ENCODE peak calls at places on chromosome 5, in six cellular contexts. V is HepG2, G is neural progenitor cell, U is H1, X is OCI-LY7, H is PC-3. C is an unnamed sample.
A peak's percentile ranks its signal among the peaks of the same experiment; 100 is the strongest.

GRCh38 chr5:135386886-135387628 is 12.0 kb downstream of the MACROH2A1 start:
- DNase-seq in V (peak; percentile 13), G (no peak), U (no peak), X (no peak), H (peak; percentile 87), C (peak; percentile 98)

GRCh38 chr5:171521219-171521633 is 101.8 kb downstream of the FGF18 start:
- DNase-seq in V (no peak), G (peak; percentile 30), U (no peak), X (no peak), H (peak; percentile 95), C (peak; percentile 97)

GRCh38 chr5:146947181-146947941 is 68.8 kb upstream of the PPP2R2B start:
- DNase-seq in V (no peak), G (peak; percentile 39), U (no peak), X (peak; percentile 19), H (peak; percentile 34), C (peak; percentile 27)

GRCh38 chr5:69485471-69485870 is 7.1 kb upstream of the OCLN start:
- DNase-seq in V (no peak), G (no peak), U (no peak), X (no peak), H (no peak), C (no peak)

GRCh38 chr5:130135506-130135905 is 231.2 kb downstream of the CHSY3 start:
- DNase-seq in V (no peak), G (no peak), U (no peak), X (no peak), H (peak; percentile 35), C (peak; percentile 74)

GRCh38 chr5:179296150-179296821 is 49.0 kb downstream of the ADAMTS2 start:
- DNase-seq in V (no peak), G (no peak), U (no peak), X (no peak), H (no peak), C (no peak)

GRCh38 chr5:52824827-52825226 is 37.1 kb downstream of the ITGA1 start:
- DNase-seq in V (no peak), G (no peak), U (no peak), X (no peak), H (no peak), C (no peak)

GRCh38 chr5:71662381-71662780 is 56.7 kb upstream of the CARTPT start:
- DNase-seq in V (no peak), G (no peak), U (no peak), X (no peak), H (no peak), C (no peak)

GRCh38 chr5:37370864-37371726 is at the start of gene NUP155:
- DNase-seq in V (peak; percentile 91), G (peak; percentile 97), U (peak; percentile 96), X (peak; percentile 93), H (peak; percentile 98), C (peak; percentile 98)

GRCh38 chr5:111960466-111961215 is 203.6 kb upstream of the NREP start:
- DNase-seq in V (no peak), G (no peak), U (no peak), X (no peak), H (peak; percentile 44), C (peak; percentile 85)

GRCh38 chr5:171149333-171149732 is 159.7 kb upstream of the TLX3 start:
- DNase-seq in V (no peak), G (no peak), U (no peak), X (no peak), H (no peak), C (no peak)

GRCh38 chr5:171309526-171310333 is 682 bp downstream of the TLX3 start:
- DNase-seq in V (no peak), G (peak; percentile 68), U (no peak), X (no peak), H (no peak), C (no peak)

GRCh38 chr5:140967226-140967893 is 1.1 kb downstream of the PCDHAC2 start:
- DNase-seq in V (no peak), G (no peak), U (no peak), X (no peak), H (no peak), C (no peak)

GRCh38 chr5:180775624-180776023 is 27.0 kb downstream of the MGAT1 start:
- DNase-seq in V (no peak), G (no peak), U (no peak), X (no peak), H (no peak), C (no peak)

GRCh38 chr5:180771839-180772238 is 30.8 kb downstream of the MGAT1 start:
- DNase-seq in V (no peak), G (no peak), U (no peak), X (no peak), H (no peak), C (no peak)

DNA sequence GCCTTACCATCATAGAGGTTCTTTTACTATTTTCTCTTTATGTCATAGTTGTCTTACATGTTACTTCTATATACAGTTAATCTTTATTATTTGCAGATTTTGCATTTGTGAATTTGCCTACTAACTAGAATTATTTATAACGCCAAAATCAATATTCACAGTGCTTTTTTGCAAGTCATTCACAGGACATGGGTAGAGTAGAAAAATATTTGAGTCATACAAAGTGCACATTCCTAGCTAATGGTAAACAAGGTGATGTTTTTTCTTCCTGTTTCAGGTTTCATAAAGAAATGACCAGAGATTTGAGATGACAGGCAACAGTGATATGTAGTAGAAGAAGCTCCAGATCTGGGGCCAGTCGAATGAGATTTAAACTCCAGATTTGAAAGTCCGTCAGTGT is 30.0 kb upstream of the OR2Y1 start:
- DNase-seq in V (peak; percentile 32), G (no peak), U (no peak), X (no peak), H (peak; percentile 70), C (no peak)
- H2AFZ ChIP-seq in V (no peak overlapping the region), G (no peak overlapping the region), U (no peak overlapping the region), X (no peak overlapping the region), H (peak overlapping the region; percentile 50), C (no peak overlapping the region)

GRCh38 chr5:132098621-132099020 is 25.0 kb downstream of the CSF2 start:
- DNase-seq in V (no peak), G (no peak), U (no peak), X (no peak), H (no peak), C (peak; percentile 63)
- H2AFZ ChIP-seq in V (no peak overlapping the region), G (no peak overlapping the region), U (no peak overlapping the region), X (no peak overlapping the region), H (no peak overlapping the region), C (no peak overlapping the region)

DNA sequence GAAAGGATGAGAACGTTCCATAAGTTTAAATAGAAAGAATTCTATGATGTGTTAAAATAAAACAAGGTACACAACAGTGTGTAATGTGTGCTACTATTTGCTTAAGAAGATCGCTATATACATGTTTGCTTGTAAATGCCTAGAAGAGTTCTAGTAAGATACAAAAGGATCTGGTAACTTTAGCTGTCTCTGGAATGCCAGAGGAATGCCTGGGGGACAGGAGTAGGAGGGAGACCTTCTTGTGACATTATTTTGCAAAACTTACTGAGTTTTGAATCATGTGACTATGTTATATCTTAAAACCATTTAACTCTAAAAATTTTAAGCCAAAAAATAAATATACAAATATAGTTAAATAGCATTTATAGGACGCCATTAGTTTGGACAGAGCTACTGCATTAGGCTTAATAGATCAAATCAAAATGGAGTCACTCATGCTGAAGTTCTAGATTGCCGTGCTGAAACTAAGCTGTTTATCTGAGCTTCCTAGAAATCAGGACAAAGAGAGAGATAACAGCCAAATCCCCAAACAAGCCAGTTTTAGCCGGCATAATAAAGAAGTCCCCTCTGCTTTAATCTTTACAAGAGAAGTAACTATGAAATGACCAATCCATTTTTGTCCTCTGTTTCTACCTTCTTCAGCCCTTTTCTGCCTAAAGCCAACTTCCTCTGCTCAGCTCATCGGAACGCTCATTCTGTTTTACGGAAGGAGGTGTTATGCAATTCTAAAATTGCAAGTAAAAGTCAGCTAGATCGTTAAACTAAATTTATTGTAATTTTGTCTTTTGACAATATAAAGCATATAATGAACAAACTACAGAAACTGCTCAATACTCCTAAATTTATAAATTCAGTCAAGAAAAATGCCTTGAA is 44.8 kb downstream of the LIX1 start:
- DNase-seq in V (no peak), G (peak; percentile 38), U (no peak), X (peak; percentile 18), H (no peak), C (no peak)
- H2AFZ ChIP-seq in V (no peak overlapping the region), G (no peak overlapping the region), U (no peak overlapping the region), X (peak overlapping the region; percentile 87), H (no peak overlapping the region), C (no peak overlapping the region)

DNA sequence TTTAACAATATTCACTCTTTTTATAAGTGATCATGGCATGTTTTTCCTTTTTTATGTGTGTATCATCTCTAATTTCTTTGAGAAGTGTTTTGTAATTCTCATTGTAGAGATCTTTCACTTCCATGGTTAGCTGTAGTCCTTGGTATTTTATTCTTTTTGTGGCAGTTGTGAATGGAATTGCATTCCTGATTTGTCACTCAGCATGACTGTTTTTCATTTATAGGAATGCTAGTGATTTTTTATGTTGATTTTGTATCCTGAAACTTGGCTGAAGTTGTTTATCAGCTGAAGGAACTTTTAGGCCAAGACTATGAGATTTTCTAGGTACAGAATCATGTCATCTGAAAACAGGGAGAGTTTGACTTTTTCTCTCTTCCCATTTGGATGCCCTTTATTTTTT is 13.1 kb upstream of the SPINK13 start:
- DNase-seq in V (no peak), G (no peak), U (no peak), X (no peak), H (peak; percentile 67), C (no peak)
- H2AFZ ChIP-seq in V (no peak overlapping the region), G (no peak overlapping the region), U (no peak overlapping the region), X (no peak overlapping the region), H (peak overlapping the region; percentile 18), C (no peak overlapping the region)

GRCh38 chr5:6551287-6551954 is 81.4 kb downstream of the NSUN2 start:
- DNase-seq in V (no peak), G (no peak), U (no peak), X (no peak), H (peak; percentile 54), C (peak; percentile 17)
- H2AFZ ChIP-seq in V (no peak overlapping the region), G (no peak overlapping the region), U (no peak overlapping the region), X (no peak overlapping the region), H (no peak overlapping the region), C (no peak overlapping the region)

DNA sequence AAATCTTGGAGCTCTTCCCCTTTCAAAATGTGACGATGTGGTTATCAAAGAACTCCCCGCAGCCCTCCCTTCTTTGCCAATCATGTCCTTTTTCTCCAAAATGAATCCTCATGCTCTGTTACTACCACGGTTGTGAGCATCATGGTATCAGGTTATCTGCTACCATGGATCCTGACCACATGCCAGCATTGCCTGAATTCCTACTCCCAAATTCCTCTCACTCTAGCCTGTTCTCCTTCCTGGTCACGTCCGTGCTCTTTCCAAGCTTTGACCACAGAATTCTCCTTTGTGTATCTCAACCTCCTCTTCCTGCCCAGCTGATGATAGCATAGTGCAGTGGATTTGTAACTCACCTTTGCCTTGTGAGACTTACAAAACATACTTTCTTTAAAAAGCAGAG is 59.5 kb upstream of the FBXL7 start:
- DNase-seq in V (no peak), G (no peak), U (no peak), X (no peak), H (no peak), C (no peak)
- H2AFZ ChIP-seq in V (no peak overlapping the region), G (peak overlapping the region; percentile 73), U (peak overlapping the region; percentile 96), X (no peak overlapping the region), H (no peak overlapping the region), C (no peak overlapping the region)

DNA sequence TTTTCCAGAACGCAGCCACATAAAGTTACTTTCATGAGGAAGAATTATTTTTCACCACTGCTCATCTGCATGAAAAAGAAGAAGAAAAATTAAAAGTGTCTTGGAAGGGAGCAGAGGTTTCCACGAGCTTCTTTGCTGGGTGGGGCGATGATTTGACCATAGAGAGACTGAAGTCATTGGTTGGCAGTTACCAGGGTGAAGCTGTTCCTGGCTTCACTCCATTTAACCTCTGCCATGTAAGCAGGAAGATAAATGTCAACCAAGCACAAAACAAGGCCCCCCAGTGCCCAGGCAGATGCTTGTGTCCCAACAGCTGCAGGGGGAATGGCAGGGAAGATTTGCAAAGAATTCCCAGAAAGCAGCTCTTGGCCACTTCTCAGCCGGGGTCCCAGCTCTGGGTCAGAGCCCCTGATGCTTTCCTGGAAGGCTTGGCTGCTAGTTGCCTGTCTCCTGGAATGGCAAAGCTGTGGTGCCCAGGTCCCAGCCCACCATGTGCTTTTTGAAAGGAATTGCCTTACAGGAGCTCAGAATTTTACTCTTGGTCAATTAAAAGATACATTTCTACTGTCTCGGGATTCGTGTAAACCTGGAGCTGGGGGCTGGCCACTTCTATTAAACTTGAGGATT is 383.5 kb downstream of the ENC1 start:
- DNase-seq in V (no peak), G (no peak), U (no peak), X (no peak), H (no peak), C (no peak)
- H2AFZ ChIP-seq in V (no peak overlapping the region), G (peak overlapping the region; percentile 76), U (peak overlapping the region; percentile 11), X (no peak overlapping the region), H (peak overlapping the region; percentile 69), C (peak overlapping the region; percentile 42)